ENCODE peak calls at places on chromosome 3, in eight cellular contexts. One of them, this sample, is unnamed.

GRCh38 chr3:87367752-87368151 is 91.4 kb upstream of the POU1F1 start:
- DNase-seq in IMR-90: no peak
- DNase-seq in activated T-helper 9 cell treated with anti-CD3 and anti-CD28 coated beads, Interleukin-2, amount 50 U/mL, for 16 hours: no peak
- DNase-seq in iPS DF 6.9: no peak
- DNase-seq in osteoblast: no peak
- DNase-seq in hepatocyte: no peak
- DNase-seq in germinal center: no peak
- DNase-seq in stomach: no peak
- DNase-seq in this sample: no peak

GRCh38 chr3:83953417-83954089 is 1005.2 kb upstream of the CADM2 start:
- DNase-seq in hepatocyte: no peak
- DNase-seq in iPS DF 6.9: no peak
- DNase-seq in germinal center: no peak
- DNase-seq in stomach: no peak
- DNase-seq in IMR-90: no peak
- DNase-seq in activated T-helper 9 cell treated with anti-CD3 and anti-CD28 coated beads, Interleukin-2, amount 50 U/mL, for 16 hours: no peak
- DNase-seq in osteoblast: no peak
- DNase-seq in this sample: no peak

GRCh38 chr3:58161435-58162398 is 49.1 kb downstream of the DNASE1L3 start:
- DNase-seq in osteoblast: peak
- DNase-seq in hepatocyte: peak
- DNase-seq in activated T-helper 9 cell treated with anti-CD3 and anti-CD28 coated beads, Interleukin-2, amount 50 U/mL, for 16 hours: no peak
- DNase-seq in stomach: peak
- DNase-seq in iPS DF 6.9: no peak
- DNase-seq in germinal center: no peak
- DNase-seq in IMR-90: peak
- DNase-seq in this sample: no peak

GRCh38 chr3:53161820-53162671 is 1.0 kb downstream of the PRKCD start:
- DNase-seq in stomach: no peak
- DNase-seq in IMR-90: peak
- DNase-seq in osteoblast: peak
- DNase-seq in hepatocyte: peak
- DNase-seq in activated T-helper 9 cell treated with anti-CD3 and anti-CD28 coated beads, Interleukin-2, amount 50 U/mL, for 16 hours: peak
- DNase-seq in germinal center: peak
- DNase-seq in iPS DF 6.9: no peak
- DNase-seq in this sample: no peak

GRCh38 chr3:134149286-134149685 is 101.4 kb downstream of the RYK start:
- DNase-seq in IMR-90: no peak
- DNase-seq in osteoblast: no peak
- DNase-seq in iPS DF 6.9: no peak
- DNase-seq in activated T-helper 9 cell treated with anti-CD3 and anti-CD28 coated beads, Interleukin-2, amount 50 U/mL, for 16 hours: no peak
- DNase-seq in stomach: no peak
- DNase-seq in hepatocyte: no peak
- DNase-seq in germinal center: no peak
- DNase-seq in this sample: no peak

GRCh38 chr3:151328298-151329036 is 882 bp downstream of the P2RY13 start:
- DNase-seq in iPS DF 6.9: no peak
- DNase-seq in IMR-90: no peak
- DNase-seq in germinal center: peak
- DNase-seq in osteoblast: no peak
- DNase-seq in stomach: no peak
- DNase-seq in hepatocyte: no peak
- DNase-seq in activated T-helper 9 cell treated with anti-CD3 and anti-CD28 coated beads, Interleukin-2, amount 50 U/mL, for 16 hours: no peak
- DNase-seq in this sample: no peak

GRCh38 chr3:171189394-171189793 is 162.9 kb upstream of the SLC2A2 start:
- DNase-seq in germinal center: no peak
- DNase-seq in stomach: no peak
- DNase-seq in iPS DF 6.9: no peak
- DNase-seq in activated T-helper 9 cell treated with anti-CD3 and anti-CD28 coated beads, Interleukin-2, amount 50 U/mL, for 16 hours: no peak
- DNase-seq in hepatocyte: no peak
- DNase-seq in IMR-90: no peak
- DNase-seq in osteoblast: no peak
- DNase-seq in this sample: no peak

GRCh38 chr3:30286007-30286669 is 320.3 kb upstream of the TGFBR2 start:
- DNase-seq in stomach: peak
- DNase-seq in IMR-90: peak
- DNase-seq in germinal center: no peak
- DNase-seq in osteoblast: peak
- DNase-seq in hepatocyte: peak
- DNase-seq in activated T-helper 9 cell treated with anti-CD3 and anti-CD28 coated beads, Interleukin-2, amount 50 U/mL, for 16 hours: no peak
- DNase-seq in iPS DF 6.9: no peak
- DNase-seq in this sample: no peak

GRCh38 chr3:25493786-25494185 is 65.7 kb downstream of the RARB start:
- DNase-seq in activated T-helper 9 cell treated with anti-CD3 and anti-CD28 coated beads, Interleukin-2, amount 50 U/mL, for 16 hours: no peak
- DNase-seq in IMR-90: peak
- DNase-seq in iPS DF 6.9: no peak
- DNase-seq in hepatocyte: no peak
- DNase-seq in osteoblast: no peak
- DNase-seq in germinal center: no peak
- DNase-seq in stomach: no peak
- DNase-seq in this sample: peak

GRCh38 chr3:49841126-49841525 is 15.2 kb downstream of the TRAIP start:
- DNase-seq in hepatocyte: peak
- DNase-seq in stomach: no peak
- DNase-seq in osteoblast: peak
- DNase-seq in germinal center: peak
- DNase-seq in iPS DF 6.9: peak
- DNase-seq in activated T-helper 9 cell treated with anti-CD3 and anti-CD28 coated beads, Interleukin-2, amount 50 U/mL, for 16 hours: no peak
- DNase-seq in IMR-90: no peak
- DNase-seq in this sample: no peak

GRCh38 chr3:44887101-44887500 is 12.7 kb downstream of the TGM4 start:
- DNase-seq in hepatocyte: no peak
- DNase-seq in activated T-helper 9 cell treated with anti-CD3 and anti-CD28 coated beads, Interleukin-2, amount 50 U/mL, for 16 hours: no peak
- DNase-seq in osteoblast: no peak
- DNase-seq in stomach: no peak
- DNase-seq in germinal center: no peak
- DNase-seq in iPS DF 6.9: no peak
- DNase-seq in IMR-90: no peak
- DNase-seq in this sample: no peak

GRCh38 chr3:9157651-9158383 is 91.6 kb downstream of the SRGAP3 start:
- DNase-seq in activated T-helper 9 cell treated with anti-CD3 and anti-CD28 coated beads, Interleukin-2, amount 50 U/mL, for 16 hours: no peak
- DNase-seq in osteoblast: no peak
- DNase-seq in iPS DF 6.9: no peak
- DNase-seq in IMR-90: no peak
- DNase-seq in stomach: no peak
- DNase-seq in hepatocyte: no peak
- DNase-seq in germinal center: no peak
- DNase-seq in this sample: no peak

GRCh38 chr3:24506966-24507775 is 12.5 kb upstream of the THRB start:
- DNase-seq in osteoblast: no peak
- DNase-seq in IMR-90: no peak
- DNase-seq in germinal center: no peak
- DNase-seq in stomach: no peak
- DNase-seq in hepatocyte: no peak
- DNase-seq in iPS DF 6.9: no peak
- DNase-seq in activated T-helper 9 cell treated with anti-CD3 and anti-CD28 coated beads, Interleukin-2, amount 50 U/mL, for 16 hours: no peak
- DNase-seq in this sample: no peak

This sample was measured in GOT3.